ENCODE peak calls at places on chromosomes 16 and 17, in five cellular contexts. S, J, E, O and I are unnamed samples.

GRCh38 chr17:36933174-36934143 is 3.8 kb upstream of the LHX1 start:
- DNase-seq in S (peak; percentile 30), J (no peak), E (no peak), O (no peak), I (no peak)

GRCh38 chr17:42685831-42686230 is 3.5 kb downstream of the CNTNAP1 start:
- DNase-seq in S (no peak), J (no peak), E (no peak), O (no peak), I (no peak)

GRCh38 chr16:85029413-85029794 is 1.8 kb downstream of the KIAA0513 start:
- DNase-seq in S (peak; percentile 73), J (no peak), E (peak; percentile 35), O (peak; percentile 65), I (peak; percentile 56)

GRCh38 chr17:78918979-78919378 is 6.2 kb downstream of the TIMP2 start:
- DNase-seq in S (no peak), J (no peak), E (no peak), O (no peak), I (no peak)

GRCh38 chr17:77332981-77333685 is 192.4 kb downstream of the SEC14L1 start:
- DNase-seq in S (no peak), J (no peak), E (no peak), O (no peak), I (no peak)

GRCh38 chr17:76033139-76033538 is 6.0 kb upstream of the EVPL start:
- DNase-seq in S (no peak), J (no peak), E (no peak), O (no peak), I (no peak)

GRCh38 chr17:51154176-51154575 is 817 bp downstream of the NME1 start:
- DNase-seq in S (no peak), J (no peak), E (no peak), O (no peak), I (no peak)

GRCh38 chr16:67398546-67399217 is 5.4 kb upstream of the TPPP3 start:
- DNase-seq in S (no peak), J (no peak), E (no peak), O (no peak), I (no peak)

GRCh38 chr17:4739122-4740024 is at the start of the genes CXCL16 and ZMYND15:
- DNase-seq in S (peak; percentile 87), J (peak; percentile 51), E (peak; percentile 41), O (peak; percentile 46), I (no peak)

GRCh38 chr16:19284207-19284606 is 1.3 kb upstream of the CLEC19A start:
- DNase-seq in S (no peak), J (no peak), E (no peak), O (peak; percentile 39), I (no peak)

GRCh38 chr17:10756604-10757003 is 26.8 kb upstream of the TMEM220 start:
- DNase-seq in S (no peak), J (no peak), E (no peak), O (no peak), I (no peak)

GRCh38 chr17:42748906-42749798 is 4.3 kb upstream of the EZH1 start:
- DNase-seq in S (no peak), J (peak; percentile 49), E (no peak), O (no peak), I (no peak)

GRCh38 chr17:18093616-18094408 is 6.1 kb downstream of the DRG2 start:
- DNase-seq in S (no peak), J (peak; percentile 40), E (peak; percentile 30), O (peak; percentile 64), I (no peak)

GRCh38 chr17:70661342-70662222 is 492.2 kb downstream of the KCNJ2 start:
- DNase-seq in S (no peak), J (no peak), E (no peak), O (no peak), I (no peak)

GRCh38 chr17:46144246-46144645 is 49.0 kb downstream of the KANSL1 start:
- DNase-seq in S (no peak), J (no peak), E (no peak), O (no peak), I (no peak)

GRCh38 chr16:886084-886543 is 84.7 kb downstream of the LMF1 start:
- DNase-seq in S (no peak), J (no peak), E (no peak), O (no peak), I (no peak)